ENCODE peak calls at places on chromosomes 6 and 20, in five cellular contexts. W, M, J, O and Y are unnamed samples.

GRCh38 chr20:59145247-59145925 is 18.2 kb upstream of the ZNF831 start:
- DNase-seq in J (no peak), O (no peak), M (peak), W (no peak), Y (no peak)

GRCh38 chr6:136201735-136202134 is 48.4 kb downstream of the MTFR2 start:
- DNase-seq in W (no peak), J (peak), O (no peak), M (no peak), Y (no peak)

GRCh38 chr20:44910690-44911262 is 916 bp downstream of the PABPC1L start:
- DNase-seq in J (no peak), M (no peak), W (no peak), O (no peak), Y (no peak)

GRCh38 chr6:72811971-72812421 is 190.1 kb downstream of the KCNQ5 start:
- DNase-seq in O (no peak), W (no peak), M (no peak), J (peak), Y (no peak)

GRCh38 chr6:101445527-101445926 is 52.0 kb downstream of the GRIK2 start:
- DNase-seq in M (no peak), J (peak), W (no peak), O (no peak), Y (no peak)

GRCh38 chr20:41137412-41138216 is at the start of gene PLCG1:
- DNase-seq in W (peak), J (peak), O (peak), M (peak), Y (no peak)

GRCh38 chr6:145529582-145529981 is 205.7 kb downstream of the EPM2A start:
- DNase-seq in M (no peak), O (no peak), W (no peak), J (no peak), Y (no peak)

GRCh38 chr6:7585287-7585930 is 4.6 kb upstream of the SNRNP48 start:
- DNase-seq in W (no peak), O (no peak), M (no peak), J (no peak), Y (no peak)

GRCh38 chr6:32113386-32114352 is 4.5 kb upstream of the TNXB start:
- DNase-seq in J (peak), M (no peak), O (no peak), W (no peak), Y (no peak)

GRCh38 chr6:84791233-84791632 is 26.8 kb upstream of the TBX18 start:
- DNase-seq in O (no peak), M (no peak), J (peak), W (no peak), Y (no peak)

GRCh38 chr20:4681971-4682370 is 39.7 kb upstream of the PRND start:
- DNase-seq in W (no peak), O (no peak), M (no peak), J (peak), Y (no peak)

GRCh38 chr20:61765081-61765870 is 300.4 kb downstream of the TAF4 start:
- DNase-seq in W (no peak), J (no peak), O (no peak), M (no peak), Y (no peak)

GRCh38 chr20:34364013-34364382 is 925 bp downstream of the ITCH start:
- DNase-seq in J (peak), O (no peak), M (no peak), W (no peak), Y (no peak)

GRCh38 chr6:13406051-13406477 is 77.7 kb upstream of the TBC1D7 start:
- DNase-seq in M (no peak), O (no peak), W (no peak), J (no peak), Y (no peak)

GRCh38 chr6:148681666-148682065 is 65.2 kb upstream of the UST start:
- DNase-seq in O (no peak), M (no peak), W (no peak), J (no peak), Y (no peak)

GRCh38 chr6:40996591-40997247 is 42.3 kb downstream of the UNC5CL start:
- DNase-seq in M (no peak), O (no peak), J (no peak), W (no peak), Y (no peak)

GRCh38 chr20:57977141-57977540 is 251.3 kb downstream of the ANKRD60 start:
- DNase-seq in W (no peak), O (no peak), M (no peak), J (no peak), Y (no peak)

GRCh38 chr6:139449611-139450000 is 75.2 kb upstream of the CITED2 start:
- DNase-seq in O (no peak), W (no peak), M (no peak), J (peak), Y (no peak)

GRCh38 chr6:152271681-152272464 is 365.3 kb downstream of the SYNE1 start:
- DNase-seq in J (peak), O (no peak), W (no peak), M (no peak), Y (peak)

GRCh38 chr20:61488030-61488429 is 236.0 kb downstream of the CDH4 start:
- DNase-seq in M (no peak), O (no peak), J (no peak), W (no peak), Y (no peak)

GRCh38 chr20:48054051-48054450 is 268.8 kb upstream of the SULF2 start:
- DNase-seq in M (no peak), W (no peak), O (no peak), J (no peak), Y (no peak)

GRCh38 chr20:58717278-58718091 is 24.9 kb downstream of the NPEPL1 start:
- DNase-seq in O (no peak), J (no peak), M (no peak), W (no peak), Y (no peak)

GRCh38 chr20:63574829-63575720 is 1.0 kb upstream of the HELZ2 start:
- DNase-seq in W (no peak), J (peak), M (no peak), O (no peak), Y (no peak)

GRCh38 chr6:41408576-41408975 is 73.2 kb downstream of the NCR2 start:
- DNase-seq in J (no peak), W (no peak), O (no peak), M (no peak), Y (no peak)

GRCh38 chr6:107624541-107624940 is 134.6 kb downstream of the SOBP start:
- DNase-seq in O (no peak), J (peak), W (no peak), M (no peak), Y (no peak)

GRCh38 chr6:41785689-41786450 is 1.6 kb upstream of the TOMM6 start:
- DNase-seq in M (no peak), O (no peak), W (no peak), J (peak), Y (no peak)

GRCh38 chr6:164035912-164036485 is 621.5 kb downstream of the QKI start:
- DNase-seq in W (no peak), M (no peak), O (no peak), J (no peak), Y (no peak)

GRCh38 chr20:45861157-45862075 is 4.0 kb downstream of the ZSWIM3 start:
- DNase-seq in J (no peak), M (no peak), O (no peak), W (no peak), Y (no peak)

GRCh38 chr6:154822947-154823558 is 89.8 kb downstream of the SCAF8 start:
- DNase-seq in W (no peak), M (no peak), J (no peak), O (no peak), Y (no peak)

GRCh38 chr6:113082691-113083090 is 735.6 kb downstream of the RFPL4B start:
- DNase-seq in W (no peak), O (no peak), J (peak), M (no peak), Y (no peak)

GRCh38 chr6:90249044-90249443 is 47.6 kb downstream of the BACH2 start:
- DNase-seq in M (no peak), J (no peak), O (no peak), W (no peak), Y (no peak)

GRCh38 chr20:55974491-55975202 is 30.7 kb downstream of the CBLN4 start:
- DNase-seq in J (no peak), O (no peak), M (no peak), W (no peak), Y (no peak)